ENCODE peak calls at places on chromosomes 13 and 19, in five cellular contexts. H is Karpas-422; P is Panc1; A is AG04450; B is CD8-positive, alpha-beta memory T cell. Q is an unnamed sample.

GRCh38 chr13:99992912-99993311 is 11.3 kb downstream of the ZIC2 start:
- DNase-seq in B (no peak), P (no peak), H (no peak), A (no peak), Q (no peak)

GRCh38 chr19:8973501-8974091 is 36.6 kb downstream of the MUC16 start:
- DNase-seq in P (no peak), A (no peak), B (no peak), H (peak), Q (no peak)

GRCh38 chr19:23392706-23393105 is 2.6 kb downstream of the ZNF91 start:
- DNase-seq in A (no peak), B (no peak), P (no peak), H (no peak), Q (no peak)

GRCh38 chr19:56133858-56134654 is 7.0 kb upstream of the ZNF444 start:
- DNase-seq in H (peak), B (no peak), P (no peak), A (no peak), Q (no peak)

GRCh38 chr13:112248406-112248760 is 127.8 kb upstream of the SPACA7 start:
- DNase-seq in B (no peak), H (no peak), A (no peak), P (no peak), Q (no peak)

GRCh38 chr19:23527797-23528196 is 132.5 kb upstream of the ZNF91 start:
- DNase-seq in H (no peak), P (no peak), A (no peak), B (no peak), Q (no peak)

GRCh38 chr13:40644838-40645620 is 21.4 kb downstream of the FOXO1 start:
- DNase-seq in B (no peak), H (no peak), P (no peak), A (no peak), Q (no peak)

GRCh38 chr13:39350461-39350881 is 252.5 kb downstream of the LHFPL6 start:
- DNase-seq in H (no peak), P (no peak), B (no peak), A (no peak), Q (peak)

GRCh38 chr19:55579766-55580621 is 654 bp downstream of the ZNF579 start:
- DNase-seq in H (peak), P (no peak), B (no peak), A (no peak), Q (no peak)

GRCh38 chr13:103066079-103066880 is at the start of gene SLC10A2:
- DNase-seq in H (no peak), A (no peak), B (no peak), P (no peak), Q (no peak)

GRCh38 chr13:44373601-44374347 is at the start of gene SERP2:
- DNase-seq in B (no peak), H (no peak), P (no peak), A (no peak), Q (peak)

GRCh38 chr19:11931051-11931450 is 6.1 kb downstream of the ZNF700 start:
- DNase-seq in H (no peak), B (no peak), P (no peak), A (no peak), Q (no peak)

GRCh38 chr19:51368366-51369282 is at the start of gene CLDND2:
- DNase-seq in A (no peak), H (peak), B (peak), P (no peak), Q (no peak)

GRCh38 chr13:42821437-42821836 is 40.1 kb downstream of the FAM216B start:
- DNase-seq in P (no peak), H (no peak), A (peak), B (no peak), Q (no peak)

GRCh38 chr13:55244991-55245644 is 1895.6 kb upstream of the PRR20A start:
- DNase-seq in P (no peak), B (no peak), H (peak), A (no peak), Q (no peak)

GRCh38 chr13:76014618-76015315 is 378.6 kb downstream of the LMO7 start:
- DNase-seq in B (no peak), A (no peak), H (peak), P (no peak), Q (no peak)

GRCh38 chr19:34904521-34904845 is 22.2 kb upstream of the ZNF30 start:
- DNase-seq in A (no peak), B (no peak), P (no peak), H (no peak), Q (no peak)

GRCh38 chr13:47049276-47049989 is 152.6 kb upstream of the HTR2A start:
- DNase-seq in H (no peak), A (peak), B (no peak), P (no peak), Q (no peak)

GRCh38 chr13:109152311-109152820 is 523.0 kb downstream of the MYO16 start:
- DNase-seq in P (no peak), H (no peak), B (no peak), A (no peak), Q (no peak)

GRCh38 chr19:4913996-4914735 is 4.9 kb downstream of the UHRF1 start:
- DNase-seq in B (peak), H (no peak), P (no peak), A (no peak), Q (no peak)

GRCh38 chr19:7331446-7331845 is 17.3 kb upstream of the ARHGEF18 start:
- DNase-seq in P (no peak), H (no peak), A (no peak), B (no peak), Q (no peak)

GRCh38 chr19:32908641-32909190 is 39.1 kb upstream of the SLC7A9 start:
- DNase-seq in P (no peak), H (no peak), B (no peak), A (no peak), Q (no peak)

GRCh38 chr13:52703482-52703881 is 36.1 kb downstream of the CNMD start:
- DNase-seq in A (no peak), H (no peak), P (no peak), B (no peak), Q (no peak)

GRCh38 chr19:34404109-34404909 is at the start of gene PDCD2L:
- DNase-seq in P (peak), H (peak), A (peak), B (peak), Q (peak)

GRCh38 chr19:10399878-10400277 is 3.5 kb downstream of the CDC37 start:
- DNase-seq in P (no peak), B (no peak), A (no peak), H (no peak), Q (no peak)

GRCh38 chr19:10402441-10403038 is 802 bp downstream of the CDC37 start:
- DNase-seq in H (peak), B (peak), P (no peak), A (no peak), Q (no peak)

GRCh38 chr19:10395853-10396355 is 7.4 kb downstream of the CDC37 start:
- DNase-seq in H (no peak), A (no peak), P (no peak), B (no peak), Q (no peak)

GRCh38 chr19:10395436-10395835 is 7.9 kb downstream of the CDC37 start:
- DNase-seq in H (no peak), B (no peak), P (no peak), A (no peak), Q (no peak)

DNA sequence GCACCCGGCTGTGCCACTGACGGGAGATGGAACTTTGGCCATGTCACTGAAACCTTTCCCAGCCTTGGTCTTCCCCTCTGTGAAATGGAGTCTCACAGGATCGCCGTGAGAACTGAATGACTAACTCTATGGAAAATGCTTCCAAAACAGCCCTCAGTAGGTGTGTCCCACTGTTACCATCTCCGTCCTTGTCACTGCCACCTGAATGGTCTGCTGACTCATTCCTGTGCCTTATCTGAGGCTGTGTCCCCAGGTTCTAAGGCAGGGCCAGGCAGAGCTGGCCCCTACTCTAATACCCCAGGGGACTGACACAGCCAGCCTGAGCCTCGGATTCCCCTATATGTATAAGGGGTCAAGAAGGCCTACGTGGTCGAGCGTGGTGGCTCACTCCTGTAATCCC is 4.5 kb downstream of the CDC37 start:
- DNase-seq in P (no peak), A (no peak), H (no peak), B (no peak), Q (no peak)
- H3K27ac ChIP-seq in P (no peak), A (no peak), H (no peak), B (no peak), Q (no peak)

GRCh38 chr19:30552593-30552992 is 180.4 kb downstream of the ZNF536 start:
- DNase-seq in A (no peak), P (no peak), B (no peak), H (no peak), Q (no peak)
- H3K27ac ChIP-seq in A (no peak), P (no peak), B (no peak), H (no peak), Q (peak)

DNA sequence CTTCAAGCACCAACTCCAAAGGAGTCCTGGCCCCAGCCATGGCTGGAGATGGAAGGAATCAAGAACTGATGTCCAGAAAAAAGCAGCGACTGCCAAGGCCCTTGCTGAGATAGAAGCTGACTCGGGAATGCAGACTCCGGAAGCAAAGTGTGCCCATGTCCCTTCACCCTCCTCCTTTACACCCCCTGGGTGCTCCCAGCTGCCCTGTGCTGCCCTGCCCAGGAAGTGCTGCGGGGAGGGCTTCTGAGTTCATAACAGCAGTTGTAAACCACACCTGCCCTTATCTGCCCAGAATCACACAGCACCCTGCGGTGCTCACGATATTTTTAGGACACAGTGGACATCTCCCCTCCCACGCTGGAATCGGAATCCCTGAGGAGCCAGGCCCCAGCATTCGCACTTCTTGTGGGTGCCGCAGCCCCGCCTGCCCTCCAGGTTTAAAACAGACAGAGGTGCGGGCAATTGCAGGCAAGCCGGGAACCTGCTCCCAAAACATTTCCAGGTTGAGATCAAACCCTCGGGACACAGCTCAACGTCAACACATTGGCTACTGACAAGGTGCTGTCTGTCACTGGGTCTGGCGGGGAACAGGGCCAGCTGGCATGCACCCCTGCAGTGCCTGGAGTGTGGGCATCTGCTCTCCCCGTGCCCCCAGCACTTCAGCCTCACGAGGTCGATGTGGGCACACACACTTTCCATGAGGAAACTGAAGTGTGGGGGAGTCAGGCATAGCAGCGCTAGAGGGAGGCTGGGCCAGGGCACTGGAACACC is 36.9 kb downstream of the RAB20 start:
- DNase-seq in B (no peak), A (no peak), H (no peak), P (no peak), Q (no peak)
- H3K27ac ChIP-seq in B (no peak), A (no peak), H (no peak), P (no peak), Q (no peak)

GRCh38 chr19:16429066-16429758 is 42.6 kb downstream of the EPS15L1 start:
- DNase-seq in P (no peak), B (no peak), A (no peak), H (no peak), Q (no peak)
- H3K27ac ChIP-seq in P (no peak), B (no peak), A (no peak), H (no peak), Q (no peak)

GRCh38 chr19:37981785-37982475 is 74.9 kb downstream of the SIPA1L3 start:
- DNase-seq in A (peak), P (no peak), H (no peak), B (no peak), Q (no peak)

GRCh38 chr19:37982655-37983054 is 75.6 kb downstream of the SIPA1L3 start:
- DNase-seq in B (no peak), H (no peak), P (no peak), A (no peak), Q (no peak)

GRCh38 chr19:37983916-37984315 is 76.9 kb downstream of the SIPA1L3 start:
- DNase-seq in B (no peak), A (no peak), P (no peak), H (no peak), Q (peak)

GRCh38 chr19:37980419-37980975 is 73.5 kb downstream of the SIPA1L3 start:
- DNase-seq in H (no peak), B (no peak), A (no peak), P (no peak), Q (no peak)

GRCh38 chr19:37983153-37983552 is 76.1 kb downstream of the SIPA1L3 start:
- DNase-seq in A (no peak), H (no peak), P (no peak), B (no peak), Q (no peak)
- H3K27ac ChIP-seq in A (no peak), H (peak), P (no peak), B (no peak), Q (peak)

GRCh38 chr13:80040219-80040976 is 300.5 kb downstream of the SPRY2 start:
- DNase-seq in H (no peak), P (peak), B (no peak), A (peak), Q (no peak)
- H3K27ac ChIP-seq in H (no peak), P (peak), B (no peak), A (no peak), Q (no peak)

GRCh38 chr13:21077360-21078353 is 16.3 kb upstream of the LATS2 start:
- DNase-seq in B (no peak), A (no peak), H (no peak), P (no peak), Q (no peak)
- H3K27ac ChIP-seq in B (no peak), A (no peak), H (no peak), P (no peak), Q (no peak)

GRCh38 chr13:97068964-97069815 is 74.9 kb upstream of the OXGR1 start:
- DNase-seq in H (no peak), A (no peak), P (no peak), B (no peak), Q (no peak)

GRCh38 chr13:97072297-97072696 is 78.0 kb upstream of the OXGR1 start:
- DNase-seq in B (no peak), H (no peak), A (no peak), P (no peak), Q (no peak)

GRCh38 chr13:97067342-97067895 is 73.1 kb upstream of the OXGR1 start:
- DNase-seq in H (no peak), B (no peak), P (no peak), A (no peak), Q (no peak)

DNA sequence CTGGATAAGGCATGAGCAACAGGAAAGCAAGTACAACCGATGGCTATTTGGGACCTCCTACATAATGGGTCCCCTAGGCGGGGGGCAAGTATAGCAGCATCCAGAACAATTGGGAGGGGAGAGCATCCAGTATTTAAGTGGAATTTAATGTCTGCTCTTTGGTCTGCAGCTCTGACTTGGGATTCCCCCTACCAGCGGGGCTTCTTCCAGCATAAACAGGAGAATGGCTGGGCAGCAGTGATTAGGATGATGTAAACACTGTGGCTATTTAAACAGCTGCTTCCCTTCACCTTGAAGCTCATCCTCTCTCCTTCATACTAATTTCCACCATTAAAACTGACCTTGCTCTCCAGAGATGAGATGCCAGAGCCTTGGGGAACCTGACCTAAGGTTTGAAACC is 73.9 kb upstream of the OXGR1 start:
- DNase-seq in P (no peak), B (no peak), H (no peak), A (no peak), Q (no peak)
- H3K27ac ChIP-seq in P (no peak), B (no peak), H (no peak), A (no peak), Q (no peak)

GRCh38 chr13:32115069-32115468 is 83.5 kb downstream of the FRY start:
- DNase-seq in H (no peak), B (no peak), A (no peak), P (no peak), Q (no peak)
- H3K27ac ChIP-seq in H (no peak), B (no peak), A (no peak), P (no peak), Q (no peak)

DNA sequence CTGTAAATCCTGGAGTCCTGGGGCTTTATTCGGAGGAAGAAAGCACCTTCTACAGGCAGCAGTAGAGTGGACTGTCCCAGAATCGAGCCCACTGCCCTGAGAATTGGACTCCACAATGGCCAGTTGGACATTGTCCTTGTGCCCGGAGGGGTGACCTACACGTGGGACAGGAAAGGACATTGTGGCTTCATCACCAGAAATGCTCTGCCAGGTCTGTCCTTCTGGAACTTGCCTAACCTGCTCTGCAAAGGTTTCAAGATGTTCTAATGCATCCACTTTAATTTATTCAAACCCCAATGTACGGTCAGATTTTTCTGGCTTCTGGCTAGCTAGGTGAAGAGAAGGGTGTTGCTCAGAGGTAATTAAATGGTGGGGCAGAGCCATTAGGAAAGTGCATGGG is 32.4 kb upstream of the SPATA13 start:
- DNase-seq in A (no peak), H (no peak), P (no peak), B (no peak), Q (no peak)
- H3K27ac ChIP-seq in A (no peak), H (no peak), P (no peak), B (no peak), Q (no peak)